ENCODE peak calls at places on chromosomes 3 and 15, in eight cellular contexts. U is A673; W is aorta; S is tibial nerve; B is ovary; P is transverse colon; M is CD8-positive, alpha-beta T cell; F is mesendoderm. Q is an unnamed sample.
A peak's percentile ranks its signal among the peaks of the same experiment; 100 is the strongest.

GRCh38 chr15:84736375-84736774 is 12.0 kb upstream of the ZNF592 start:
- DNase-seq in B (no peak), M (peak; percentile 72), U (no peak), W (no peak), S (no peak), F (no peak), P (peak; percentile 53), Q (no peak)

GRCh38 chr15:65033659-65034269 is 4.3 kb upstream of the MTFMT start:
- DNase-seq in U (peak; percentile 69), S (no peak), F (peak; percentile 59), M (no peak), W (no peak), P (peak; percentile 31), B (no peak), Q (no peak)

GRCh38 chr15:63013052-63013808 is 29.3 kb upstream of the TPM1 start:
- DNase-seq in F (peak; percentile 25), P (no peak), W (no peak), B (no peak), U (peak; percentile 70), S (no peak), M (no peak), Q (no peak)

GRCh38 chr15:62610499-62610898 is 432.0 kb upstream of the TPM1 start:
- DNase-seq in B (no peak), P (no peak), U (no peak), F (no peak), S (no peak), W (no peak), M (no peak), Q (no peak)

GRCh38 chr15:75182187-75183131 is 19.2 kb upstream of the C15orf39 start:
- DNase-seq in M (no peak), U (no peak), P (peak; percentile 60), W (peak; percentile 71), S (no peak), B (peak; percentile 53), F (no peak), Q (no peak)

GRCh38 chr3:14225421-14225820 is 46.8 kb downstream of the LSM3 start:
- DNase-seq in F (no peak), B (no peak), W (no peak), M (no peak), S (no peak), P (peak; percentile 55), U (no peak), Q (no peak)

GRCh38 chr3:65619391-65620298 is 419.1 kb downstream of the MAGI1 start:
- DNase-seq in S (no peak), M (no peak), B (no peak), P (no peak), U (peak; percentile 7), W (no peak), F (peak; percentile 67), Q (no peak)

GRCh38 chr3:183538475-183538874 is 17.0 kb downstream of the KLHL6 start:
- DNase-seq in S (no peak), M (no peak), F (no peak), B (no peak), W (no peak), P (no peak), U (no peak), Q (no peak)

GRCh38 chr3:17740703-17741102 is 1.7 kb downstream of the TBC1D5 start:
- DNase-seq in F (peak; percentile 10), S (no peak), P (no peak), W (no peak), U (no peak), B (no peak), M (no peak), Q (no peak)

GRCh38 chr3:14375192-14375591 is 27.2 kb upstream of the SLC6A6 start:
- DNase-seq in S (no peak), F (no peak), W (no peak), P (no peak), M (no peak), B (no peak), U (no peak), Q (no peak)

DNA sequence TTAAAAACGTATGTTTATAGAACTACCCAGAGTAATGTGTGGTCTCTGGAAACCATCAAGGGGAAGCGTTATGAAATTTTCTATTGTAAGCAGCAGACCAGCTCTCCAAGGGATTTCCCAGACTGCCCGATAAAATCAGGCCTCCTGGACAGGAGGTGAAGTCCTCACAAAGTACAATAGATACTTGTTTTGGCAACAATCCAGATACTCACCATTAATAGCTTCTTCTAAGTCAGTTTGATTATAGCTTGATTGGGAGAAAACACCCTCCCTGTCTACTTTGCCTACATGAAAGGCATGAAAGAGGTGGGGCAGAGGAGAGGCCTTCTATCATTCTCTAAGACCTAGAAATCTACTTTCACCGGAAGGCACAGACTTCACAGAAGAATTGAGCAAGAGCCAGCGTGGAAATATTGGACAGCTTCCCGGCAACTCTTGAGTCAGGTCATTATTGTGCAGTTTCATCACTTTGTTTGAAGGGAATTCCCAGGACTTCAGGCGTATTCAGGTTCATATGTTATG is 103.7 kb downstream of the CD47 start:
- DNase-seq in W (peak; percentile 88), U (peak; percentile 90), P (peak; percentile 77), S (peak; percentile 84), B (peak; percentile 81), F (no peak), M (no peak), Q (no peak)
- H3K4me3 ChIP-seq in W (no peak overlapping the region), U (no peak overlapping the region), P (no peak overlapping the region), S (no peak overlapping the region), B (no peak overlapping the region), F (no peak overlapping the region), M (no peak overlapping the region), Q (no peak overlapping the region)

GRCh38 chr3:52257911-52258310 is 12.4 kb downstream of the PPM1M start:
- DNase-seq in F (no peak), M (no peak), S (no peak), U (no peak), W (no peak), P (no peak), B (no peak), Q (no peak)

GRCh38 chr3:52259035-52259434 is 13.5 kb downstream of the PPM1M start:
- DNase-seq in U (no peak), B (no peak), M (no peak), P (no peak), F (no peak), W (no peak), S (no peak), Q (no peak)

GRCh38 chr3:52265387-52265786 is 13.1 kb downstream of the WDR82 start:
- DNase-seq in U (no peak), W (no peak), P (no peak), M (no peak), F (no peak), S (no peak), B (no peak), Q (no peak)

GRCh38 chr3:52259448-52259847 is 13.9 kb downstream of the PPM1M start:
- DNase-seq in U (no peak), W (no peak), P (no peak), M (no peak), F (no peak), B (no peak), S (no peak), Q (no peak)

DNA sequence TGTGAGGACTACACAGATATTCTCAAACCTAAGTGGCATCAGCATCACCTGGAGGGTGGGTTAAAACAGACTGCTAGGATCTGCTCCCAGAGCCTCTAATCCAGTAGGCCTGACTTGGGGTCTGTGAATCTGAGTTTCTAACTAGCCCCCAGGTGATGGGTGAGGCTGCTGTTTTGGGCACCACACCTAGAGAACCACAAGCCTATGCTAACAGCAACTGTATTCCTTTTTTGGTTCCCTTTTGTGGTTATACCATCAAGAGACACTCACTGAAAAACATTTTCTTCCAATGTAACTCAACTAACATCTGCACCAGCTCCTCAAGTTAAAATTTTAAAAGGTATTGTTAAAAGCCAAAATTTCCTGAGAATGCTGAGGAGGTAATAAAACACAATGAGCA is 16.0 kb downstream of the WDR82 start:
- DNase-seq in W (no peak), F (no peak), P (no peak), U (no peak), S (no peak), M (no peak), B (no peak), Q (no peak)
- H3K36me3 ChIP-seq in W (peaks cover 8% of the 10 kb centered on the region), F (peaks cover 18% of the 10 kb centered on the region), P (no peaks in the 10 kb centered on the region), U (peaks cover 66% of the 10 kb centered on the region), S (peaks cover 98% of the 10 kb centered on the region), M (peaks cover 73% of the 10 kb centered on the region), B (no peaks in the 10 kb centered on the region), Q (peaks cover 97% of the 10 kb centered on the region)

DNA sequence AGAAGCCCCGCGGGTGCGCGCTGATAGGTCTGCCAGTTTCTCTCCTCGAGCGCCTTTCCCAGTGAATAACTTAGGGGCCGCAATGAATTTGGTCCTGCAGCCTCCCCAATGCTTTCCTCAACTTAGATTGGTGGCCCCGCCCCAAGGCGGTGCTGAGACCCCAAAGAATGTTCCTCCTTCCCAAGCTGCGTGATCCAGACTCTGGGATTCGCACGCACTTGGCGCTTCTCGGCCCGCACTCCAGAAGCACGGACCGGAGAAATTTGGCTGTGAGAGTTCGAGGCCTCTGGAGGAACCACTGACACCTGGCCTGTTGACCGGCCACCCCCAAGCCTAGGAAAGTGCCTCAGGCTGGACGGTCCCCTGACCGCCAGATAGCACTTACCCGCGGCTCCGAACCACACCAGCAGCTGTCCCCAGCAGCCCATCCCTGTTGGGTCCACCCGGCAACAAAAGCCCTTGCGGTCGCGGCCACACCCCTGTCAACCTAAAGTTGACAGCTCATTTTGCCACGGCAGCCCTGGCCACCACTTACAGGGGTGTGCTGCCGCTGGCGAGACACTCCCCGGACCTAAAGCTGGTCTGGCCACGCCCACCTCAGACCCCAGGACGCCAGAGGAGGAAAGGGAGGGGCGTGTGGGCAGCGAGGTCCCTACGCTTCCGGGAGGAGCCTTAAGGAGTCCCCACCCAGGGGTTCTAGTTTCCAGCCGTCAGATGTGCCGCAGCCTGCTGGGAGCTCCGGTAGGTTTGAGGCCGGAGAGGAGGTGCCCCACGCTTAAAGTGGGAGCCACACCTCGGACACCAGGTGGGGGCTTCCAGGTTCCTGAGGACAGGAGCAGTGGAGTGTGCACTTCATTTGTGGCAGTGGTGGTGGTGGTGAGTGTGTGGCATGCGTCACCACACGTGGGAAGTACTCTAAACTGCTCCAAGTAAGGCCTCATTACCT is at the start of gene LTK:
- DNase-seq in U (peak; percentile 90), S (no peak), P (peak; percentile 52), F (peak; percentile 67), W (no peak), B (peak; percentile 42), M (peak; percentile 41), Q (no peak)
- H3K4me1 ChIP-seq in U (peaks cover 20% of the 10 kb centered on the region), S (peaks cover 30% of the 10 kb centered on the region), P (peaks cover 28% of the 10 kb centered on the region), F (no peaks in the 10 kb centered on the region), W (no peaks in the 10 kb centered on the region), B (peaks cover 20% of the 10 kb centered on the region), M (peaks cover 24% of the 10 kb centered on the region), Q (peaks cover 25% of the 10 kb centered on the region)

GRCh38 chr3:12996181-12996506 is 77.1 kb downstream of the IQSEC1 start:
- DNase-seq in U (no peak), P (peak; percentile 5), S (no peak), B (no peak), M (no peak), W (no peak), F (no peak), Q (no peak)

GRCh38 chr3:13002398-13003124 is 70.7 kb downstream of the IQSEC1 start:
- DNase-seq in P (peak; percentile 4), S (no peak), W (no peak), B (no peak), F (no peak), M (no peak), U (no peak), Q (no peak)

GRCh38 chr3:12997387-12997786 is 75.8 kb downstream of the IQSEC1 start:
- DNase-seq in M (no peak), F (no peak), B (no peak), U (no peak), S (no peak), P (no peak), W (no peak), Q (no peak)

GRCh38 chr3:12998648-12999047 is 74.6 kb downstream of the IQSEC1 start:
- DNase-seq in W (peak; percentile 41), S (no peak), M (no peak), P (peak; percentile 21), B (no peak), U (no peak), F (no peak), Q (no peak)

GRCh38 chr3:12999147-13000140 is 73.8 kb downstream of the IQSEC1 start:
- DNase-seq in B (peak; percentile 47), W (peak; percentile 88), M (no peak), F (no peak), S (peak; percentile 65), P (peak; percentile 93), U (no peak), Q (peak; percentile 93)
- H3K4me3 ChIP-seq in B (no peak overlapping the region), W (no peak overlapping the region), M (no peak overlapping the region), F (no peak overlapping the region), S (no peak overlapping the region), P (no peak overlapping the region), U (no peak overlapping the region), Q (no peak overlapping the region)

Q was measured in upper lobe of right lung.